ENCODE peak calls at places on chromosomes 12 and 14, in seven cellular contexts. One of them, this sample, is unnamed.

GRCh38 chr14:105489607-105490317 is 1.3 kb upstream of the TEDC1 start:
- DNase-seq in glutamatergic neuron: peak
- DNase-seq in RKO: peak
- DNase-seq in AG04450: peak
- DNase-seq in H1: peak
- DNase-seq in D341Med: peak
- DNase-seq in anterior cingulate cortex: peak
- DNase-seq in this sample: peak

GRCh38 chr12:67048371-67048770 is 220.8 kb upstream of the CAND1 start:
- DNase-seq in AG04450: no peak
- DNase-seq in D341Med: no peak
- DNase-seq in RKO: no peak
- DNase-seq in anterior cingulate cortex: no peak
- DNase-seq in glutamatergic neuron: no peak
- DNase-seq in H1: no peak
- DNase-seq in this sample: no peak

GRCh38 chr12:53659011-53659551 is 16.8 kb downstream of the ATP5MC2 start:
- DNase-seq in AG04450: peak
- DNase-seq in RKO: no peak
- DNase-seq in glutamatergic neuron: no peak
- DNase-seq in H1: no peak
- DNase-seq in anterior cingulate cortex: peak
- DNase-seq in D341Med: no peak
- DNase-seq in this sample: no peak

GRCh38 chr12:93025145-93026103 is 96.3 kb upstream of the EEA1 start:
- DNase-seq in AG04450: peak
- DNase-seq in H1: no peak
- DNase-seq in RKO: peak
- DNase-seq in glutamatergic neuron: no peak
- DNase-seq in D341Med: peak
- DNase-seq in anterior cingulate cortex: no peak
- DNase-seq in this sample: peak

GRCh38 chr12:104623920-104624319 is 167.2 kb downstream of the CHST11 start:
- DNase-seq in D341Med: no peak
- DNase-seq in RKO: no peak
- DNase-seq in H1: no peak
- DNase-seq in anterior cingulate cortex: no peak
- DNase-seq in AG04450: no peak
- DNase-seq in glutamatergic neuron: no peak
- DNase-seq in this sample: no peak

GRCh38 chr14:44180975-44181374 is 326.1 kb downstream of the FSCB start:
- DNase-seq in AG04450: no peak
- DNase-seq in RKO: no peak
- DNase-seq in glutamatergic neuron: no peak
- DNase-seq in anterior cingulate cortex: no peak
- DNase-seq in H1: no peak
- DNase-seq in D341Med: no peak
- DNase-seq in this sample: no peak

GRCh38 chr14:34951286-34951685 is 31.5 kb upstream of the SRP54 start:
- DNase-seq in anterior cingulate cortex: no peak
- DNase-seq in glutamatergic neuron: no peak
- DNase-seq in RKO: no peak
- DNase-seq in D341Med: no peak
- DNase-seq in H1: no peak
- DNase-seq in AG04450: no peak
- DNase-seq in this sample: no peak

GRCh38 chr14:54766276-54767138 is 136.1 kb downstream of the GCH1 start:
- DNase-seq in RKO: no peak
- DNase-seq in H1: no peak
- DNase-seq in D341Med: no peak
- DNase-seq in anterior cingulate cortex: no peak
- DNase-seq in glutamatergic neuron: no peak
- DNase-seq in AG04450: no peak
- DNase-seq in this sample: no peak

GRCh38 chr14:35154016-35154415 is 31.7 kb downstream of the PRORP start:
- DNase-seq in D341Med: no peak
- DNase-seq in H1: no peak
- DNase-seq in glutamatergic neuron: no peak
- DNase-seq in AG04450: no peak
- DNase-seq in anterior cingulate cortex: no peak
- DNase-seq in RKO: no peak
- DNase-seq in this sample: no peak

GRCh38 chr12:69350777-69351176 is 2.6 kb downstream of the LYZ start:
- DNase-seq in D341Med: no peak
- DNase-seq in anterior cingulate cortex: no peak
- DNase-seq in AG04450: no peak
- DNase-seq in H1: no peak
- DNase-seq in glutamatergic neuron: no peak
- DNase-seq in RKO: no peak
- DNase-seq in this sample: no peak

GRCh38 chr12:4069046-4070010 is 196.1 kb upstream of the PARP11 start:
- DNase-seq in AG04450: no peak
- DNase-seq in anterior cingulate cortex: no peak
- DNase-seq in H1: no peak
- DNase-seq in RKO: no peak
- DNase-seq in D341Med: no peak
- DNase-seq in glutamatergic neuron: no peak
- DNase-seq in this sample: no peak

GRCh38 chr12:113587720-113588119 is 116.0 kb upstream of the LHX5 start:
- DNase-seq in glutamatergic neuron: no peak
- DNase-seq in H1: peak
- DNase-seq in D341Med: no peak
- DNase-seq in RKO: no peak
- DNase-seq in anterior cingulate cortex: no peak
- DNase-seq in AG04450: no peak
- DNase-seq in this sample: no peak

GRCh38 chr14:105165134-105165704 is 3.4 kb downstream of the JAG2 start:
- DNase-seq in AG04450: no peak
- DNase-seq in anterior cingulate cortex: no peak
- DNase-seq in glutamatergic neuron: no peak
- DNase-seq in RKO: no peak
- DNase-seq in D341Med: no peak
- DNase-seq in H1: no peak
- DNase-seq in this sample: no peak

GRCh38 chr12:68856510-68856909 is 48.5 kb downstream of the MDM2 start:
- DNase-seq in AG04450: no peak
- DNase-seq in glutamatergic neuron: no peak
- DNase-seq in anterior cingulate cortex: no peak
- DNase-seq in H1: no peak
- DNase-seq in D341Med: no peak
- DNase-seq in RKO: no peak
- DNase-seq in this sample: no peak

GRCh38 chr12:90682398-90682797 is 272.6 kb downstream of the CCER1 start:
- DNase-seq in H1: no peak
- DNase-seq in D341Med: no peak
- DNase-seq in glutamatergic neuron: no peak
- DNase-seq in RKO: no peak
- DNase-seq in anterior cingulate cortex: no peak
- DNase-seq in AG04450: peak
- DNase-seq in this sample: no peak

GRCh38 chr12:70408004-70408790 is 42.1 kb downstream of the KCNMB4 start:
- DNase-seq in RKO: no peak
- DNase-seq in D341Med: no peak
- DNase-seq in AG04450: no peak
- DNase-seq in anterior cingulate cortex: no peak
- DNase-seq in glutamatergic neuron: no peak
- DNase-seq in H1: no peak
- DNase-seq in this sample: no peak

GRCh38 chr12:45638386-45638785 is 91.1 kb upstream of the ARID2 start:
- DNase-seq in H1: no peak
- DNase-seq in glutamatergic neuron: no peak
- DNase-seq in AG04450: no peak
- DNase-seq in D341Med: no peak
- DNase-seq in anterior cingulate cortex: no peak
- DNase-seq in RKO: no peak
- DNase-seq in this sample: no peak

GRCh38 chr12:307406-307805 is 44.8 kb upstream of the SLC6A13 start:
- DNase-seq in glutamatergic neuron: no peak
- DNase-seq in H1: no peak
- DNase-seq in AG04450: no peak
- DNase-seq in RKO: no peak
- DNase-seq in anterior cingulate cortex: no peak
- DNase-seq in D341Med: no peak
- DNase-seq in this sample: no peak

GRCh38 chr14:70780396-70781075 is 28.8 kb downstream of the MAP3K9 start:
- DNase-seq in RKO: no peak
- DNase-seq in anterior cingulate cortex: no peak
- DNase-seq in glutamatergic neuron: no peak
- DNase-seq in D341Med: no peak
- DNase-seq in AG04450: no peak
- DNase-seq in H1: no peak
- DNase-seq in this sample: peak

GRCh38 chr14:105944632-105945610 is 418.5 kb downstream of the TMEM121 start:
- DNase-seq in AG04450: no peak
- DNase-seq in anterior cingulate cortex: no peak
- DNase-seq in H1: peak
- DNase-seq in glutamatergic neuron: no peak
- DNase-seq in RKO: peak
- DNase-seq in D341Med: peak
- DNase-seq in this sample: peak

GRCh38 chr12:58413794-58414193 is 472.4 kb downstream of the ATP23 start:
- DNase-seq in RKO: no peak
- DNase-seq in H1: no peak
- DNase-seq in D341Med: no peak
- DNase-seq in anterior cingulate cortex: no peak
- DNase-seq in glutamatergic neuron: no peak
- DNase-seq in AG04450: no peak
- DNase-seq in this sample: no peak

GRCh38 chr12:8912910-8913309 is 1.4 kb upstream of the PHC1 start:
- DNase-seq in glutamatergic neuron: no peak
- DNase-seq in RKO: peak
- DNase-seq in D341Med: no peak
- DNase-seq in H1: no peak
- DNase-seq in AG04450: no peak
- DNase-seq in anterior cingulate cortex: no peak
- DNase-seq in this sample: no peak

GRCh38 chr12:130127909-130128763 is 34.1 kb upstream of the FZD10 start:
- DNase-seq in anterior cingulate cortex: no peak
- DNase-seq in AG04450: no peak
- DNase-seq in glutamatergic neuron: no peak
- DNase-seq in D341Med: no peak
- DNase-seq in RKO: no peak
- DNase-seq in H1: no peak
- DNase-seq in this sample: no peak

GRCh38 chr14:54712371-54712998 is 145.6 kb downstream of the SAMD4A start:
- DNase-seq in D341Med: no peak
- DNase-seq in H1: no peak
- DNase-seq in anterior cingulate cortex: peak
- DNase-seq in RKO: no peak
- DNase-seq in glutamatergic neuron: no peak
- DNase-seq in AG04450: no peak
- DNase-seq in this sample: no peak

GRCh38 chr14:19920021-19920657 is at the start of gene OR4K5:
- DNase-seq in glutamatergic neuron: no peak
- DNase-seq in RKO: peak
- DNase-seq in AG04450: no peak
- DNase-seq in D341Med: no peak
- DNase-seq in H1: no peak
- DNase-seq in anterior cingulate cortex: no peak
- DNase-seq in this sample: no peak

GRCh38 chr12:3364226-3364625 is 126.8 kb upstream of the PRMT8 start:
- DNase-seq in RKO: no peak
- DNase-seq in AG04450: no peak
- DNase-seq in anterior cingulate cortex: no peak
- DNase-seq in glutamatergic neuron: no peak
- DNase-seq in H1: no peak
- DNase-seq in D341Med: no peak
- DNase-seq in this sample: no peak

GRCh38 chr12:82912406-82912805 is 225.7 kb downstream of the TMTC2 start:
- DNase-seq in AG04450: no peak
- DNase-seq in H1: no peak
- DNase-seq in D341Med: no peak
- DNase-seq in glutamatergic neuron: no peak
- DNase-seq in anterior cingulate cortex: no peak
- DNase-seq in RKO: no peak
- DNase-seq in this sample: no peak

GRCh38 chr12:111462134-111462821 is 56.6 kb downstream of the SH2B3 start:
- DNase-seq in anterior cingulate cortex: no peak
- DNase-seq in glutamatergic neuron: no peak
- DNase-seq in H1: no peak
- DNase-seq in AG04450: peak
- DNase-seq in RKO: no peak
- DNase-seq in D341Med: no peak
- DNase-seq in this sample: no peak

GRCh38 chr12:65742481-65742971 is 81.8 kb upstream of the HMGA2 start:
- DNase-seq in H1: no peak
- DNase-seq in glutamatergic neuron: no peak
- DNase-seq in D341Med: peak
- DNase-seq in AG04450: no peak
- DNase-seq in anterior cingulate cortex: no peak
- DNase-seq in RKO: no peak
- DNase-seq in this sample: no peak

GRCh38 chr14:31206536-31207286 is 882 bp downstream of the HECTD1 start:
- DNase-seq in D341Med: peak
- DNase-seq in H1: peak
- DNase-seq in RKO: peak
- DNase-seq in AG04450: no peak
- DNase-seq in glutamatergic neuron: peak
- DNase-seq in anterior cingulate cortex: no peak
- DNase-seq in this sample: peak

GRCh38 chr12:108861878-108862587 is 4.7 kb upstream of the SSH1 start:
- DNase-seq in H1: no peak
- DNase-seq in D341Med: no peak
- DNase-seq in AG04450: no peak
- DNase-seq in RKO: no peak
- DNase-seq in glutamatergic neuron: no peak
- DNase-seq in anterior cingulate cortex: no peak
- DNase-seq in this sample: peak

GRCh38 chr12:79055926-79056674 is 191.5 kb downstream of the SYT1 start:
- DNase-seq in glutamatergic neuron: no peak
- DNase-seq in RKO: peak
- DNase-seq in D341Med: no peak
- DNase-seq in anterior cingulate cortex: no peak
- DNase-seq in AG04450: peak
- DNase-seq in H1: no peak
- DNase-seq in this sample: no peak

GRCh38 chr14:69048456-69048855 is 69.4 kb upstream of the ACTN1 start:
- DNase-seq in anterior cingulate cortex: no peak
- DNase-seq in H1: no peak
- DNase-seq in AG04450: no peak
- DNase-seq in glutamatergic neuron: no peak
- DNase-seq in RKO: no peak
- DNase-seq in D341Med: no peak
- DNase-seq in this sample: no peak

GRCh38 chr14:68160779-68161546 is 341.4 kb downstream of the RAD51B start:
- DNase-seq in RKO: no peak
- DNase-seq in AG04450: no peak
- DNase-seq in glutamatergic neuron: no peak
- DNase-seq in anterior cingulate cortex: no peak
- DNase-seq in D341Med: no peak
- DNase-seq in H1: no peak
- DNase-seq in this sample: no peak

This sample was measured in GM06990.